ENCODE peak calls at places on chromosomes 6 and 20, in five cellular contexts. Z is SJSA1, K is coronary artery, X is SW480, D is HCT116. G is an unnamed sample.

GRCh38 chr20:59087829-59088433 is 45.3 kb upstream of the PRELID3B start:
- DNase-seq in Z (peak), D (peak), K (no peak), X (peak), G (no peak)

GRCh38 chr6:166586424-166587156 is at the start of gene RAMACL:
- DNase-seq in D (peak), Z (no peak), K (no peak), X (peak), G (no peak)

GRCh38 chr6:46053034-46053933 is 37.6 kb upstream of the CLIC5 start:
- DNase-seq in K (no peak), D (no peak), X (no peak), Z (no peak), G (no peak)

GRCh38 chr20:61300293-61300692 is 48.2 kb downstream of the CDH4 start:
- DNase-seq in K (no peak), Z (no peak), X (no peak), D (no peak), G (no peak)

GRCh38 chr6:45075246-45075645 is 252.9 kb upstream of the RUNX2 start:
- DNase-seq in Z (no peak), K (no peak), D (no peak), X (no peak), G (no peak)

GRCh38 chr6:158023597-158023939 is 41.9 kb downstream of the SYNJ2 start:
- DNase-seq in X (no peak), Z (no peak), D (no peak), K (no peak), G (no peak)

GRCh38 chr20:14310977-14311654 is 26.3 kb downstream of the FLRT3 start:
- DNase-seq in X (no peak), D (no peak), K (no peak), Z (no peak), G (no peak)

GRCh38 chr6:145714731-145715130 is 20.6 kb downstream of the EPM2A start:
- DNase-seq in Z (no peak), K (no peak), D (no peak), X (no peak), G (no peak)

GRCh38 chr6:40426341-40427066 is 160.7 kb downstream of the LRFN2 start:
- DNase-seq in D (no peak), X (no peak), Z (no peak), K (no peak), G (no peak)

GRCh38 chr6:82555801-82556200 is 192.2 kb downstream of the TPBG start:
- DNase-seq in D (no peak), Z (no peak), X (no peak), K (no peak), G (no peak)

GRCh38 chr20:22652685-22653568 is 68.6 kb upstream of the FOXA2 start:
- DNase-seq in X (peak), Z (no peak), K (no peak), D (no peak), G (no peak)

GRCh38 chr6:18515767-18516166 is 128.6 kb downstream of the RNF144B start:
- DNase-seq in K (no peak), D (no peak), X (no peak), Z (no peak), G (no peak)

GRCh38 chr20:24678351-24679106 is 209.1 kb downstream of the SYNDIG1 start:
- DNase-seq in K (no peak), D (no peak), Z (no peak), X (no peak), G (no peak)

GRCh38 chr6:73704260-73704659 is 8.3 kb downstream of the CD109 start:
- DNase-seq in Z (peak), K (no peak), X (peak), D (peak), G (no peak)

GRCh38 chr6:151071295-151071694 is 168.5 kb upstream of the AKAP12 start:
- DNase-seq in X (no peak), D (no peak), K (peak), Z (peak), G (peak)

GRCh38 chr6:81753709-81754678 is 1.5 kb upstream of the TENT5A start:
- DNase-seq in Z (peak), D (peak), K (peak), X (peak), G (no peak)

GRCh38 chr6:90121982-90122381 is 174.7 kb downstream of the BACH2 start:
- DNase-seq in D (no peak), K (no peak), Z (no peak), X (no peak), G (no peak)

GRCh38 chr20:35200255-35200654 is 26.2 kb upstream of the MMP24 start:
- DNase-seq in K (no peak), X (no peak), Z (no peak), D (no peak), G (no peak)

GRCh38 chr20:52031574-52032303 is 159.8 kb downstream of the ZFP64 start:
- DNase-seq in X (no peak), K (no peak), D (no peak), Z (peak), G (no peak)

GRCh38 chr6:10215711-10216110 is 199.2 kb downstream of the TFAP2A start:
- DNase-seq in Z (no peak), K (no peak), D (no peak), X (no peak), G (no peak)

GRCh38 chr6:24831771-24832718 is 33.3 kb upstream of the ARMH2 start:
- DNase-seq in X (no peak), D (no peak), K (no peak), Z (no peak), G (no peak)

GRCh38 chr6:90435207-90435899 is 138.7 kb upstream of the BACH2 start:
- DNase-seq in X (no peak), K (no peak), D (no peak), Z (no peak), G (no peak)

GRCh38 chr20:52888096-52888495 is 84.1 kb upstream of the TSHZ2 start:
- DNase-seq in Z (no peak), X (no peak), K (no peak), D (no peak), G (no peak)

GRCh38 chr6:30583921-30584320 is 12.7 kb downstream of the ABCF1 start:
- DNase-seq in X (no peak), Z (no peak), D (no peak), K (no peak), G (no peak)

GRCh38 chr6:109236140-109237081 is 141.1 kb downstream of the CEP57L1 start:
- DNase-seq in X (no peak), Z (no peak), K (no peak), D (no peak), G (no peak)

GRCh38 chr6:31037692-31038091 is 27.4 kb downstream of the MUC22 start:
- DNase-seq in D (no peak), K (no peak), Z (no peak), X (no peak), G (no peak)

GRCh38 chr6:170209354-170210025 is 81.4 kb downstream of the DLL1 start:
- DNase-seq in X (no peak), K (peak), Z (peak), D (no peak), G (peak)

GRCh38 chr6:11111769-11112437 is 378 bp upstream of the ERVFRD-1 start:
- DNase-seq in D (no peak), Z (no peak), K (no peak), X (no peak), G (no peak)

GRCh38 chr6:149166747-149167146 is 150.8 kb upstream of the TAB2 start:
- DNase-seq in K (no peak), Z (no peak), X (no peak), D (no peak), G (no peak)

GRCh38 chr20:51400051-51400926 is 142.2 kb downstream of the NFATC2 start:
- DNase-seq in X (no peak), K (no peak), D (no peak), Z (no peak), G (no peak)

GRCh38 chr6:3410385-3411360 is 46.2 kb downstream of the SLC22A23 start:
- DNase-seq in Z (peak), D (peak), X (peak), K (no peak), G (no peak)

GRCh38 chr6:4774715-4775590 is 1.3 kb upstream of the CDYL start:
- DNase-seq in D (no peak), K (peak), Z (no peak), X (peak), G (peak)

GRCh38 chr6:44072959-44073611 is 54.2 kb downstream of the MRPL14 start:
- DNase-seq in X (peak), D (no peak), K (no peak), Z (peak), G (no peak)

GRCh38 chr20:53938739-53939138 is 131.7 kb downstream of the BCAS1 start:
- DNase-seq in Z (no peak), X (no peak), K (no peak), D (no peak), G (peak)

GRCh38 chr20:24837721-24838456 is 111.2 kb upstream of the CST7 start:
- DNase-seq in X (no peak), D (no peak), Z (peak), K (no peak), G (peak)

GRCh38 chr6:91827151-91827550 is 1240.3 kb upstream of the MAP3K7 start:
- DNase-seq in K (no peak), X (no peak), Z (no peak), D (no peak), G (no peak)

GRCh38 chr20:34427331-34427730 is 64.3 kb downstream of the ITCH start:
- DNase-seq in Z (no peak), X (no peak), D (no peak), K (no peak), G (no peak)

GRCh38 chr6:46421239-46421638 is 70.0 kb downstream of the RCAN2 start:
- DNase-seq in X (no peak), Z (no peak), D (no peak), K (no peak), G (no peak)

GRCh38 chr6:38617856-38618255 is 21.9 kb downstream of the BTBD9 start:
- DNase-seq in X (no peak), D (no peak), Z (no peak), K (no peak), G (no peak)

G was measured in vagina.